ENCODE peak calls at places on chromosomes 4 and X, in seven cellular contexts. V is neural crest cell, W is esophagus squamous epithelium, A is kidney, M is right lobe of liver, L is mammary epithelial cell, O is lower leg skin. J is an unnamed sample.
A peak's percentile ranks its signal among the peaks of the same experiment; 100 is the strongest.

GRCh38 chr4:25367877-25368276 is 9.2 kb upstream of the ANAPC4 start:
- DNase-seq in O (no peak), L (no peak), W (no peak), V (no peak), A (no peak), M (no peak), J (no peak)

GRCh38 chr4:17781072-17781830 is at the start of gene FAM184B:
- DNase-seq in V (peak; percentile 12), A (peak; percentile 65), M (peak; percentile 54), W (no peak), O (no peak), L (no peak), J (peak; percentile 70)

GRCh38 chr4:155666701-155667537 is at the start of gene GUCY1A1:
- DNase-seq in M (peak; percentile 63), W (no peak), O (peak; percentile 87), L (peak; percentile 32), A (peak; percentile 74), V (peak; percentile 20), J (peak; percentile 72)

GRCh38 chr4:143399113-143399949 is 62.7 kb downstream of the GAB1 start:
- DNase-seq in W (no peak), A (no peak), L (peak; percentile 17), V (no peak), M (no peak), O (no peak), J (no peak)

GRCh38 chr4:90904018-90904417 is 776.8 kb downstream of the CCSER1 start:
- DNase-seq in V (no peak), O (no peak), W (no peak), L (no peak), A (no peak), M (no peak), J (no peak)

GRCh38 chr4:99383833-99384392 is 31.4 kb upstream of the ADH1C start:
- DNase-seq in V (no peak), O (no peak), L (no peak), M (peak; percentile 73), W (no peak), A (peak; percentile 48), J (no peak)

GRCh38 chrX:12999422-12999821 is 24.5 kb downstream of the TMSB4X start:
- DNase-seq in A (no peak), V (no peak), L (no peak), M (no peak), W (no peak), O (no peak), J (no peak)

GRCh38 chr4:95124906-95125504 is 367.2 kb downstream of the BMPR1B start:
- DNase-seq in W (no peak), A (no peak), L (peak; percentile 52), M (no peak), V (peak; percentile 19), O (no peak), J (no peak)

GRCh38 chr4:52877694-52878093 is 15.6 kb downstream of the RASL11B start:
- DNase-seq in O (no peak), M (no peak), W (no peak), V (no peak), A (no peak), L (no peak), J (no peak)

GRCh38 chrX:97026406-97026805 is 142.7 kb downstream of the RPA4 start:
- DNase-seq in A (no peak), M (no peak), O (no peak), V (no peak), W (no peak), L (no peak), J (no peak)

GRCh38 chr4:123599920-123600394 is 203.4 kb downstream of the SPRY1 start:
- DNase-seq in W (no peak), V (peak; percentile 38), M (peak; percentile 83), O (peak; percentile 94), A (peak; percentile 87), L (no peak), J (no peak)

GRCh38 chrX:67720344-67720743 is 176.5 kb downstream of the AR start:
- DNase-seq in W (no peak), O (no peak), L (no peak), M (no peak), V (no peak), A (no peak), J (no peak)

GRCh38 chr4:101239685-101240084 is 107.6 kb downstream of the PPP3CA start:
- DNase-seq in L (no peak), V (no peak), M (no peak), O (no peak), A (no peak), W (no peak), J (no peak)

GRCh38 chr4:1206299-1207156 is 34.1 kb upstream of the SPON2 start:
- DNase-seq in W (no peak), V (no peak), A (no peak), L (no peak), M (no peak), O (peak; percentile 76), J (peak; percentile 50)

GRCh38 chr4:153916273-153916755 is 127.4 kb upstream of the SFRP2 start:
- DNase-seq in O (no peak), W (no peak), A (no peak), L (no peak), M (no peak), V (no peak), J (no peak)

GRCh38 chr4:123821861-123822260 is 425.3 kb downstream of the SPRY1 start:
- DNase-seq in W (no peak), V (no peak), M (no peak), A (no peak), L (peak; percentile 70), O (no peak), J (no peak)

GRCh38 chr4:112296949-112297483 is at the start of gene ALPK1:
- DNase-seq in O (no peak), M (no peak), W (no peak), A (no peak), L (peak; percentile 84), V (no peak), J (no peak)

GRCh38 chrX:39167791-39168190 is 366.5 kb downstream of the MID1IP1 start:
- DNase-seq in A (no peak), L (no peak), M (no peak), V (no peak), O (peak; percentile 70), W (no peak), J (no peak)

GRCh38 chrX:87636533-87636932 is 118.9 kb downstream of the KLHL4 start:
- DNase-seq in W (no peak), L (no peak), V (no peak), M (no peak), A (peak; percentile 27), O (peak; percentile 70), J (no peak)

GRCh38 chr4:109588176-109588575 is 28.1 kb downstream of the MCUB start:
- DNase-seq in O (no peak), A (no peak), V (no peak), M (no peak), W (no peak), L (no peak), J (no peak)

GRCh38 chr4:170047774-170048354 is 21.7 kb upstream of the MFAP3L start:
- DNase-seq in V (peak; percentile 59), M (no peak), A (no peak), L (peak; percentile 25), O (no peak), W (no peak), J (no peak)

GRCh38 chrX:17020371-17020770 is 73.9 kb downstream of the REPS2 start:
- DNase-seq in L (no peak), M (no peak), W (no peak), V (no peak), A (no peak), O (no peak), J (no peak)

GRCh38 chrX:42119076-42119475 is 195.7 kb upstream of the CASK start:
- DNase-seq in V (no peak), L (peak; percentile 96), W (no peak), A (no peak), M (no peak), O (no peak), J (no peak)

DNA sequence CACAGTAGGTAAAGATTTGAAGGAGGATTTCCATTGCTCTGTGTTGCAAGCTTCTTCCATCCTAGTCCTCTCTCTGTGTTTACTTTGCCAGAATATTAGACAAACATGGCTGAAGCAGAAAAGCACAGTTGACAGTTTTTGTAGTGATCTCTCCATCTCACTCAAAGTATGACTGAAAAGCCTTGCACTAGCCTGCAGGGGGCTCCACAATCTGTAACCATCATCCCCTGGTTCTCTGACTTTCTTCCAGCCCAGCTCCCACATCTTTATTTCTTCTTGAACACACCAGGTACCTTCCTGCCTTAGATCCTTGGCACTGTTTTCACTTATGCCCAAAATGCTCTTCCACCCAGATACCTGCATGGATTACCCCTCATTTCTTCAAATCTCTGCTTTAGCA is 34.1 kb upstream of the HHIP start:
- DNase-seq in V (peak; percentile 2), M (no peak), A (no peak), O (no peak), L (peak; percentile 22), W (no peak), J (no peak)
- TF ChIP-seq CTCF in V (peak; percentile 55), M (no peak), A (no peak), O (no peak), L (peak; percentile 62), W (no peak), J (peak; percentile 62)

DNA sequence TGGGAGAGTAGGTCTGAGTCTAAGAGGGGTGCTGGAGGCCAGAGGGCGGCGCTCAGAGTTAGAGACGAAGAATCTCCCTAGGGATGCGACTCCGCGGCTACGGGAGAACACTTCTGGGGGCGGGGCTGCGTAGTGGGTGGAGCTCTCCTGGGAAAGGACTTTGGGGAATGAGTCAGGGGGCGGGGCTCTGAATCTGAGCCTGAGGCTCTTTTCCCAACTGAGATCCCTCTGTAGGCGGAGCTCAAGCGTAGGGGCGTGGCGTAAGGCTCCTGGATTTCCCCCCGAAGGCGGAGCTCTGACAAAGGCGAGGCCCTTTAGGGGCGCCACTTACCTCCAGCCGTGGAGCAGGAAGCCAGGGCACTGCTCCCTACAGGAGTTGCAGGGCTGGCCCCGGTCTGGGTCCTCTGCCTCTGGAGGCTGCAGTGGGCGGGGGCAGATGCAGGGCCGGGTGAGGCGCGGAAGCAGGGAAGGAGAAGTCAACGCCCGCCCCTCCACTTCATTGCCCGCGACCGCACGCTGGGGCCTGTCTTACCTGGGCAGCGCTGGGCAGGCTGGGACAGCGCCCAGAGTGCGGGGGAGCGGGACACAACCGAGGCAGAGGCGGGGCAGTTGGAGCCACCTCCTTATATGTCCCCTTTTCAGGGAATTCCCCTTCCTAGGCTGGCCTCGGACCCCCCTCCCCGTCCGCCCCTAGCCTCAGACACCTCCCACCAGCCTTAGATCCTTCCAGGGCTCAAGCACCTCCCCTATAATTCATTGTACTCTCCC is 1.7 kb downstream of the PRICKLE3 start:
- DNase-seq in M (no peak), L (peak; percentile 92), A (peak; percentile 97), O (peak; percentile 98), W (no peak), V (peak; percentile 78), J (peak; percentile 81)
- TF ChIP-seq CTCF in M (no peak), L (no peak), A (no peak), O (no peak), W (no peak), V (no peak), J (no peak)

DNA sequence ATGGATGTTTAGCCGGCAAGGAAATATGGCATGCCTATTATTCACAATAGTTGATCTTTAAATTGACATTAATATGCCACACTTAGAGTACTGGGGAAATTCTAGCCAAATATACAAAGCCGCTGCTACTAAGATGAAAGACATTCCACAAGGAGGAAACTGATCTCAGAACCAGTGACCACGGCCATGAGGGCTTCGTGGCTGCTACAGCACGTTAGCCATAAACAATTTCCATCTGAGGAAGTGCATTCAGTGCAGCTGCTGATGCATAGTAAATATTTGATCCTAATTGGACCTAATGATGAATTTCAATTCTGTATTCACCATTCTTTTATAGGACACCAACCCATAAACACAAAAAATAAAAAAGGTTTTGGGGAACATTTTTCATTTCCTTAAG is 59.1 kb downstream of the SORBS2 start:
- DNase-seq in M (no peak), O (no peak), A (no peak), V (no peak), W (no peak), L (no peak), J (no peak)
- TF ChIP-seq CTCF in M (no peak), O (no peak), A (no peak), V (no peak), W (no peak), L (no peak), J (no peak)

GRCh38 chr4:145178740-145179139 is 1.6 kb downstream of the OTUD4 start:
- DNase-seq in V (no peak), M (no peak), A (no peak), O (no peak), L (peak; percentile 8), W (no peak), J (no peak)
- TF ChIP-seq CTCF in V (no peak), M (no peak), A (no peak), O (no peak), L (no peak), W (no peak), J (no peak)

J was measured in type B pancreatic cell.